ENCODE peak calls at places on chromosomes 12 and 14, in eight cellular contexts. D, Q, N, B, R, Z, P and X are unnamed samples.

GRCh38 chr14:49982522-49982951 is 89.7 kb downstream of the ARF6 start:
- DNase-seq in Z (peak; percentile 69), B (peak; percentile 45), R (peak; percentile 68), Q (peak; percentile 94), N (no peak), P (peak; percentile 76), D (no peak), X (no peak)

GRCh38 chr12:24679135-24679534 is 269.8 kb downstream of the BCAT1 start:
- DNase-seq in Q (no peak), N (no peak), B (no peak), Z (no peak), R (no peak), D (no peak), P (no peak), X (no peak)

GRCh38 chr12:131128556-131128955 is 174.8 kb downstream of the ADGRD1 start:
- DNase-seq in N (no peak), R (no peak), D (no peak), Q (no peak), Z (no peak), B (no peak), P (no peak), X (no peak)

GRCh38 chr12:132601171-132601883 is 9.1 kb downstream of the LRCOL1 start:
- DNase-seq in N (no peak), Z (no peak), B (no peak), D (no peak), P (no peak), R (no peak), Q (no peak), X (no peak)

GRCh38 chr12:54432815-54433164 is 13.7 kb upstream of the ITGA5 start:
- DNase-seq in N (no peak), R (no peak), B (no peak), Q (no peak), P (no peak), D (no peak), Z (no peak), X (no peak)

GRCh38 chr12:53931844-53932581 is 6.6 kb upstream of the HOXC13 start:
- DNase-seq in D (no peak), N (no peak), R (no peak), Q (no peak), P (no peak), Z (no peak), B (no peak), X (no peak)

GRCh38 chr14:21334202-21334906 is 49.5 kb downstream of the SUPT16H start:
- DNase-seq in R (no peak), P (no peak), D (no peak), Z (peak; percentile 11), N (no peak), Q (no peak), B (no peak), X (no peak)

GRCh38 chr12:48004039-48004940 is at the start of gene COL2A1:
- DNase-seq in Z (no peak), P (peak; percentile 62), Q (no peak), N (no peak), R (peak; percentile 41), D (no peak), B (peak; percentile 39), X (peak; percentile 69)

GRCh38 chr14:57871487-57872080 is 5.7 kb upstream of the SLC35F4 start:
- DNase-seq in D (peak; percentile 57), R (peak; percentile 79), Q (peak; percentile 36), B (peak; percentile 43), Z (peak; percentile 63), N (peak; percentile 43), P (peak; percentile 79), X (no peak)

GRCh38 chr12:103538397-103538796 is 42.6 kb upstream of the C12orf42 start:
- DNase-seq in P (peak; percentile 16), R (peak; percentile 31), Z (peak; percentile 22), D (no peak), B (no peak), Q (peak; percentile 13), N (no peak), X (no peak)

GRCh38 chr12:52777566-52777965 is 421 bp upstream of the KRT76 start:
- DNase-seq in B (no peak), N (no peak), P (no peak), Z (no peak), R (no peak), Q (no peak), D (no peak), X (no peak)

GRCh38 chr12:121579981-121580868 is 598 bp downstream of the KDM2B start:
- DNase-seq in Z (peak; percentile 67), B (peak; percentile 67), R (peak; percentile 55), N (peak; percentile 68), D (peak; percentile 57), P (peak; percentile 74), Q (peak; percentile 32), X (peak; percentile 32)

GRCh38 chr12:26701604-26702215 is 131.3 kb downstream of the ITPR2 start:
- DNase-seq in R (peak; percentile 35), D (no peak), N (peak; percentile 39), Q (peak; percentile 52), B (peak; percentile 58), P (peak; percentile 31), Z (peak; percentile 53), X (peak; percentile 20)

GRCh38 chr14:98608071-98609060 is 663.6 kb downstream of the BCL11B start:
- DNase-seq in D (no peak), P (no peak), N (peak; percentile 2), Q (no peak), B (no peak), R (no peak), Z (no peak), X (no peak)

GRCh38 chr14:45838597-45838996 is 585.6 kb upstream of the MIS18BP1 start:
- DNase-seq in R (no peak), Q (no peak), Z (no peak), B (no peak), D (no peak), N (peak; percentile 41), P (no peak), X (no peak)

GRCh38 chr14:57293851-57294837 is 25.4 kb downstream of the AP5M1 start:
- DNase-seq in N (no peak), Q (no peak), P (peak; percentile 12), Z (no peak), R (no peak), D (no peak), B (no peak), X (no peak)

GRCh38 chr12:64400041-64400440 is 4.2 kb upstream of the XPOT start:
- DNase-seq in P (no peak), D (no peak), R (peak; percentile 30), Q (no peak), B (peak; percentile 40), N (no peak), Z (peak; percentile 67), X (no peak)

GRCh38 chr12:6345319-6346071 is 3.6 kb upstream of the TNFRSF1A start:
- DNase-seq in D (peak; percentile 77), N (no peak), R (peak; percentile 82), B (peak; percentile 98), P (peak; percentile 79), Q (peak; percentile 97), Z (peak; percentile 92), X (no peak)

GRCh38 chr14:80535171-80535570 is 323.9 kb upstream of the DIO2 start:
- DNase-seq in R (no peak), Z (no peak), Q (no peak), N (no peak), P (no peak), B (no peak), D (no peak), X (no peak)

GRCh38 chr12:113239811-113240331 is 18.6 kb downstream of the TPCN1 start:
- DNase-seq in P (no peak), R (no peak), Z (no peak), N (no peak), Q (no peak), D (no peak), B (no peak), X (peak; percentile 82)

GRCh38 chr12:5379737-5380496 is 52.0 kb upstream of the NTF3 start:
- DNase-seq in R (no peak), N (no peak), P (no peak), Z (peak; percentile 92), D (no peak), Q (no peak), B (no peak), X (peak; percentile 91)

GRCh38 chr14:54147285-54147684 is 190.7 kb upstream of the BMP4 start:
- DNase-seq in Z (peak; percentile 98), R (no peak), D (no peak), P (no peak), N (no peak), Q (peak; percentile 93), B (peak; percentile 2), X (no peak)

GRCh38 chr14:67653651-67654280 is 20.7 kb downstream of the VTI1B start:
- DNase-seq in Q (no peak), P (peak; percentile 44), D (no peak), R (peak; percentile 11), B (no peak), N (no peak), Z (no peak), X (no peak)

GRCh38 chr12:25404955-25405354 is 148.1 kb downstream of the LMNTD1 start:
- DNase-seq in Q (no peak), D (no peak), P (no peak), R (no peak), Z (no peak), B (no peak), N (no peak), X (no peak)

GRCh38 chr14:78253986-78254385 is 83.8 kb downstream of the NRXN3 start:
- DNase-seq in Q (peak; percentile 69), B (peak; percentile 43), P (no peak), D (no peak), Z (peak; percentile 83), R (peak; percentile 3), N (no peak), X (no peak)

GRCh38 chr14:22664261-22664660 is 20.1 kb upstream of the OR6J1 start:
- DNase-seq in Z (peak; percentile 38), N (no peak), P (no peak), D (no peak), Q (no peak), B (peak; percentile 57), R (no peak), X (peak; percentile 67)

GRCh38 chr14:56962431-56962830 is 152.2 kb upstream of the OTX2 start:
- DNase-seq in P (no peak), D (no peak), N (no peak), Q (no peak), R (no peak), B (no peak), Z (no peak), X (no peak)

GRCh38 chr14:58444627-58445026 is 17.1 kb downstream of the KIAA0586 start:
- DNase-seq in N (no peak), D (no peak), Q (no peak), R (no peak), P (no peak), B (no peak), Z (no peak), X (no peak)

GRCh38 chr14:64828096-64828495 is 51.6 kb downstream of the SPTB start:
- DNase-seq in N (no peak), R (no peak), P (no peak), Z (no peak), Q (no peak), D (no peak), B (no peak), X (no peak)

GRCh38 chr14:105075364-105076295 is 10.4 kb upstream of the GPR132 start:
- DNase-seq in B (no peak), R (peak; percentile 56), Q (peak; percentile 30), N (peak; percentile 54), P (peak; percentile 49), D (no peak), Z (no peak), X (peak; percentile 65)

GRCh38 chr12:57519758-57520007 is 631 bp downstream of the DDIT3 start:
- DNase-seq in P (no peak), Q (no peak), N (no peak), D (no peak), B (no peak), R (no peak), Z (no peak), X (no peak)

GRCh38 chr12:38921025-38921677 is 15.8 kb upstream of the CPNE8 start:
- DNase-seq in Q (peak; percentile 1), N (peak; percentile 75), P (peak; percentile 42), R (peak; percentile 16), Z (peak; percentile 52), B (peak; percentile 83), D (peak; percentile 48), X (no peak)

GRCh38 chr12:76571256-76571655 is 11.7 kb upstream of the OSBPL8 start:
- DNase-seq in P (peak; percentile 55), Q (no peak), Z (no peak), R (peak; percentile 10), B (no peak), N (no peak), D (no peak), X (no peak)